ENCODE peak calls at places on chromosomes 3 and 15, in ten cellular contexts. Y is GM06990; B is neural progenitor cell; W is NAMALWA; V is stimulated activated CD8-positive, alpha-beta memory T cell treated with anti-CD3 and anti-CD28 coated beads, Interleukin-4, amount 100 ng/mL, for 1 hour; S is substantia nigra; L is M059J; I is SHP77; K is effector memory CD8-positive, alpha-beta T cell; E is amniotic stem cell. A is an unnamed sample.

GRCh38 chr15:57640935-57641682 is 49.4 kb downstream of the MYZAP start:
- DNase-seq in Y (no peak), I (peak), V (no peak), K (no peak), L (peak), B (peak), S (no peak), W (peak), E (no peak), A (no peak)

GRCh38 chr3:58839964-58840363 is 173.4 kb upstream of the FAM3D start:
- DNase-seq in L (no peak), W (no peak), V (no peak), B (no peak), K (no peak), Y (no peak), S (no peak), I (no peak), E (no peak), A (no peak)

GRCh38 chr3:143329567-143330164 is 210.1 kb downstream of the CHST2 start:
- DNase-seq in L (peak), I (no peak), V (no peak), W (no peak), Y (no peak), S (no peak), E (no peak), B (no peak), K (no peak), A (no peak)

GRCh38 chr3:50112462-50112861 is 23.7 kb downstream of the RBM5 start:
- DNase-seq in Y (no peak), E (no peak), S (no peak), W (peak), I (peak), V (no peak), L (peak), K (no peak), B (no peak), A (no peak)

GRCh38 chr15:41746802-41747201 is 27.5 kb upstream of the MAPKBP1 start:
- DNase-seq in I (no peak), W (no peak), K (no peak), B (no peak), L (peak), Y (no peak), E (no peak), V (no peak), S (no peak), A (no peak)

GRCh38 chr3:188139466-188139865 is 14.5 kb upstream of the LPP start:
- DNase-seq in L (no peak), S (no peak), E (no peak), V (no peak), K (no peak), I (no peak), W (no peak), Y (no peak), B (no peak), A (no peak)

GRCh38 chr3:112175646-112176045 is 42.6 kb upstream of the GCSAM start:
- DNase-seq in L (no peak), E (no peak), K (no peak), B (no peak), W (no peak), I (no peak), Y (no peak), S (no peak), V (no peak), A (no peak)

GRCh38 chr15:58065011-58065444 is 483 bp downstream of the ALDH1A2 start:
- DNase-seq in Y (peak), B (peak), K (no peak), L (no peak), I (no peak), V (no peak), S (no peak), E (no peak), W (no peak), A (peak)

GRCh38 chr3:56958879-56959607 is 101.4 kb upstream of the SPATA12 start:
- DNase-seq in V (no peak), W (no peak), E (no peak), L (no peak), B (no peak), I (no peak), K (no peak), Y (peak), S (no peak), A (no peak)

GRCh38 chr3:157810924-157811718 is 295.1 kb downstream of the SHOX2 start:
- DNase-seq in E (no peak), B (no peak), K (no peak), V (no peak), I (no peak), L (peak), Y (no peak), S (no peak), W (no peak), A (no peak)

GRCh38 chr3:12948891-12949711 is 107.7 kb upstream of the RPL32 start:
- DNase-seq in E (peak), I (no peak), K (no peak), W (no peak), S (no peak), Y (no peak), L (peak), B (no peak), V (no peak), A (no peak)

GRCh38 chr15:31347067-31347975 is 20.7 kb downstream of the KLF13 start:
- DNase-seq in L (no peak), B (no peak), K (peak), W (no peak), Y (no peak), S (no peak), E (no peak), V (peak), I (no peak), A (no peak)

GRCh38 chr3:126100688-126101301 is 16.9 kb upstream of the SLC41A3 start:
- DNase-seq in K (no peak), S (no peak), V (no peak), Y (no peak), B (no peak), W (no peak), I (no peak), L (peak), E (no peak), A (peak)

GRCh38 chr3:194006-194405 is 2.6 kb upstream of the CHL1 start:
- DNase-seq in E (no peak), L (no peak), W (no peak), S (no peak), K (no peak), V (no peak), I (no peak), B (no peak), Y (no peak), A (no peak)

GRCh38 chr3:31762016-31762764 is 218.9 kb downstream of the OSBPL10 start:
- DNase-seq in B (peak), L (no peak), W (no peak), S (no peak), V (no peak), Y (no peak), E (no peak), I (no peak), K (no peak), A (no peak)

GRCh38 chr3:50173685-50174516 is 17.5 kb upstream of the GNAT1 start:
- DNase-seq in E (no peak), W (no peak), Y (no peak), S (no peak), V (no peak), L (no peak), I (no peak), B (no peak), K (no peak), A (no peak)

A was measured in sigmoid colon.